ENCODE peak calls at places on chromosomes 3 and 15, in ten cellular contexts. I, F, A, Q, J, K, B, R, W and S are unnamed samples.

GRCh38 chr3:73530030-73530411 is 94.7 kb downstream of the PDZRN3 start:
- DNase-seq in I (no peak), F (no peak), A (no peak), Q (no peak), J (no peak), K (no peak), B (no peak), R (no peak), W (no peak), S (no peak)

GRCh38 chr3:100499651-100500050 is 7.2 kb downstream of the TMEM45A start:
- DNase-seq in I (no peak), F (no peak), A (no peak), Q (no peak), J (no peak), K (no peak), B (no peak), R (no peak), W (no peak), S (no peak)

GRCh38 chr3:39414421-39414907 is 7.9 kb downstream of the RPSA start:
- DNase-seq in I (no peak), F (no peak), A (no peak), Q (no peak), J (peak), K (no peak), B (no peak), R (peak), W (no peak), S (no peak)

GRCh38 chr15:99062226-99062625 is 42.7 kb upstream of the SYNM start:
- DNase-seq in I (no peak), F (no peak), A (no peak), Q (no peak), J (no peak), K (no peak), B (no peak), R (no peak), W (no peak), S (no peak)

GRCh38 chr15:98663606-98664005 is 15.3 kb downstream of the IGF1R start:
- DNase-seq in I (no peak), F (no peak), A (no peak), Q (no peak), J (no peak), K (no peak), B (no peak), R (no peak), W (no peak), S (no peak)

GRCh38 chr15:56892651-56893348 is 25.6 kb upstream of the TCF12 start:
- DNase-seq in I (no peak), F (no peak), A (no peak), Q (no peak), J (no peak), K (no peak), B (no peak), R (no peak), W (no peak), S (no peak)

GRCh38 chr3:63061449-63061848 is 186.2 kb upstream of the CADPS start:
- DNase-seq in I (no peak), F (no peak), A (no peak), Q (no peak), J (no peak), K (no peak), B (no peak), R (no peak), W (no peak), S (no peak)

GRCh38 chr3:25424238-25425013 is 3.6 kb upstream of the RARB start:
- DNase-seq in I (no peak), F (no peak), A (no peak), Q (no peak), J (no peak), K (no peak), B (no peak), R (no peak), W (no peak), S (no peak)

GRCh38 chr3:101827211-101828174 is 21.8 kb upstream of the NFKBIZ start:
- DNase-seq in I (peak), F (peak), A (peak), Q (no peak), J (peak), K (peak), B (peak), R (peak), W (peak), S (peak)

GRCh38 chr3:104460477-104461406 is 906.0 kb upstream of the ALCAM start:
- DNase-seq in I (no peak), F (no peak), A (no peak), Q (no peak), J (no peak), K (no peak), B (peak), R (no peak), W (no peak), S (no peak)

GRCh38 chr3:15206662-15207576 is 873 bp downstream of the CAPN7 start:
- DNase-seq in I (peak), F (peak), A (no peak), Q (no peak), J (no peak), K (peak), B (peak), R (peak), W (no peak), S (peak)

GRCh38 chr15:70101459-70102113 is 3.9 kb upstream of the TLE3 start:
- DNase-seq in I (peak), F (peak), A (peak), Q (peak), J (no peak), K (peak), B (peak), R (peak), W (no peak), S (no peak)

GRCh38 chr3:37904614-37905047 is 43.0 kb downstream of the CTDSPL start:
- DNase-seq in I (no peak), F (no peak), A (no peak), Q (no peak), J (no peak), K (no peak), B (no peak), R (no peak), W (no peak), S (no peak)

GRCh38 chr15:60912984-60913697 is 316.0 kb downstream of the RORA start:
- DNase-seq in I (no peak), F (no peak), A (no peak), Q (no peak), J (no peak), K (no peak), B (peak), R (no peak), W (no peak), S (no peak)

GRCh38 chr3:150348500-150348899 is 59.6 kb upstream of the TSC22D2 start:
- DNase-seq in I (peak), F (no peak), A (no peak), Q (no peak), J (no peak), K (no peak), B (no peak), R (no peak), W (no peak), S (no peak)

GRCh38 chr3:8536106-8537052 is 34.8 kb downstream of the LMCD1 start:
- DNase-seq in I (no peak), F (no peak), A (no peak), Q (no peak), J (no peak), K (no peak), B (peak), R (no peak), W (no peak), S (no peak)

GRCh38 chr15:77025066-77025435 is 30.1 kb downstream of the PSTPIP1 start:
- DNase-seq in I (no peak), F (no peak), A (no peak), Q (peak), J (no peak), K (no peak), B (no peak), R (no peak), W (no peak), S (peak)

GRCh38 chr15:87032291-87032690 is 952.6 kb downstream of the AGBL1 start:
- DNase-seq in I (no peak), F (no peak), A (no peak), Q (no peak), J (no peak), K (no peak), B (no peak), R (no peak), W (no peak), S (no peak)

GRCh38 chr3:185316740-185317407 is 46.1 kb upstream of the MAP3K13 start:
- DNase-seq in I (no peak), F (no peak), A (no peak), Q (no peak), J (no peak), K (no peak), B (no peak), R (peak), W (no peak), S (no peak)

GRCh38 chr15:65372787-65373067 is 5.1 kb downstream of the IGDCC3 start:
- DNase-seq in I (no peak), F (no peak), A (no peak), Q (peak), J (no peak), K (no peak), B (no peak), R (peak), W (no peak), S (no peak)

GRCh38 chr3:140573011-140573410 is 104.9 kb upstream of the TRIM42 start:
- DNase-seq in I (no peak), F (no peak), A (no peak), Q (no peak), J (no peak), K (no peak), B (no peak), R (no peak), W (no peak), S (no peak)

GRCh38 chr15:55457401-55458022 is 49.2 kb downstream of the PIERCE2 start:
- DNase-seq in I (no peak), F (no peak), A (no peak), Q (no peak), J (no peak), K (no peak), B (no peak), R (no peak), W (no peak), S (no peak)

GRCh38 chr3:56879453-56880224 is 77.9 kb upstream of the ARHGEF3 start:
- DNase-seq in I (no peak), F (no peak), A (no peak), Q (no peak), J (no peak), K (no peak), B (no peak), R (no peak), W (no peak), S (no peak)

GRCh38 chr15:101326026-101326315 is 30.9 kb upstream of the SNRPA1 start:
- DNase-seq in I (no peak), F (no peak), A (no peak), Q (no peak), J (no peak), K (no peak), B (no peak), R (no peak), W (no peak), S (no peak)